ENCODE peak calls at places on chromosomes 13 and 19, in six cellular contexts. One of them, this sample, is unnamed.

GRCh38 chr13:75369986-75370385 is 112.0 kb downstream of the TBC1D4 start:
- DNase-seq in GM12878: no peak
- DNase-seq in H1: no peak
- DNase-seq in HepG2: no peak
- DNase-seq in K562: no peak
- DNase-seq in SK-N-SH: no peak
- DNase-seq in this sample: no peak

GRCh38 chr13:92175330-92175729 is 776.9 kb downstream of the GPC5 start:
- DNase-seq in SK-N-SH: peak; percentile 62
- DNase-seq in HepG2: peak; percentile 27
- DNase-seq in H1: no peak
- DNase-seq in K562: peak; percentile 9
- DNase-seq in GM12878: no peak
- DNase-seq in this sample: no peak

GRCh38 chr19:40719414-40719894 is 2.5 kb downstream of the ITPKC start:
- DNase-seq in K562: no peak
- DNase-seq in SK-N-SH: no peak
- DNase-seq in HepG2: no peak
- DNase-seq in H1: no peak
- DNase-seq in GM12878: peak; percentile 15
- DNase-seq in this sample: no peak

GRCh38 chr13:60448907-60449510 is 52.0 kb downstream of the TDRD3 start:
- DNase-seq in HepG2: peak; percentile 31
- DNase-seq in H1: no peak
- DNase-seq in GM12878: no peak
- DNase-seq in SK-N-SH: peak; percentile 24
- DNase-seq in K562: peak; percentile 49
- DNase-seq in this sample: peak; percentile 28

GRCh38 chr13:108728370-108728769 is 99.0 kb downstream of the MYO16 start:
- DNase-seq in H1: peak; percentile 52
- DNase-seq in HepG2: peak; percentile 33
- DNase-seq in GM12878: no peak
- DNase-seq in K562: peak; percentile 30
- DNase-seq in SK-N-SH: no peak
- DNase-seq in this sample: peak; percentile 77

GRCh38 chr19:42313096-42313839 is at the start of gene TMEM145:
- DNase-seq in HepG2: no peak
- DNase-seq in H1: peak; percentile 79
- DNase-seq in K562: peak; percentile 79
- DNase-seq in SK-N-SH: peak; percentile 97
- DNase-seq in GM12878: no peak
- DNase-seq in this sample: no peak

GRCh38 chr13:73610799-73611592 is 523.2 kb downstream of the KLF12 start:
- DNase-seq in GM12878: no peak
- DNase-seq in SK-N-SH: no peak
- DNase-seq in HepG2: no peak
- DNase-seq in K562: no peak
- DNase-seq in H1: no peak
- DNase-seq in this sample: no peak

GRCh38 chr19:39308531-39309304 is 11.9 kb downstream of the LRFN1 start:
- DNase-seq in GM12878: no peak
- DNase-seq in HepG2: no peak
- DNase-seq in K562: peak; percentile 83
- DNase-seq in H1: peak; percentile 85
- DNase-seq in SK-N-SH: peak; percentile 58
- DNase-seq in this sample: no peak

GRCh38 chr13:111253334-111253872 is 67.0 kb upstream of the TEX29 start:
- DNase-seq in SK-N-SH: no peak
- DNase-seq in K562: no peak
- DNase-seq in HepG2: no peak
- DNase-seq in GM12878: no peak
- DNase-seq in H1: peak; percentile 23
- DNase-seq in this sample: no peak

GRCh38 chr19:12806242-12807131 is at the start of gene RNASEH2A:
- DNase-seq in HepG2: peak; percentile 70
- DNase-seq in GM12878: no peak
- DNase-seq in SK-N-SH: peak; percentile 95
- DNase-seq in K562: peak; percentile 95
- DNase-seq in H1: peak; percentile 91
- DNase-seq in this sample: peak; percentile 71

GRCh38 chr19:45305421-45305820 is 17.3 kb downstream of the CKM start:
- DNase-seq in HepG2: peak; percentile 20
- DNase-seq in GM12878: no peak
- DNase-seq in K562: peak; percentile 30
- DNase-seq in H1: no peak
- DNase-seq in SK-N-SH: no peak
- DNase-seq in this sample: no peak

GRCh38 chr19:30682576-30683536 is 310.7 kb downstream of the ZNF536 start:
- DNase-seq in GM12878: no peak
- DNase-seq in K562: peak; percentile 64
- DNase-seq in H1: peak; percentile 82
- DNase-seq in SK-N-SH: peak; percentile 88
- DNase-seq in HepG2: peak; percentile 35
- DNase-seq in this sample: peak; percentile 12

GRCh38 chr19:48639483-48640375 is 2.5 kb upstream of the DBP start:
- DNase-seq in SK-N-SH: no peak
- DNase-seq in H1: no peak
- DNase-seq in HepG2: no peak
- DNase-seq in GM12878: no peak
- DNase-seq in K562: peak; percentile 81
- DNase-seq in this sample: no peak

GRCh38 chr13:75666646-75667351 is 30.7 kb downstream of the LMO7 start:
- DNase-seq in H1: no peak
- DNase-seq in GM12878: no peak
- DNase-seq in K562: no peak
- DNase-seq in SK-N-SH: no peak
- DNase-seq in HepG2: no peak
- DNase-seq in this sample: no peak

GRCh38 chr13:87172166-87172825 is 498.9 kb upstream of the SLITRK5 start:
- DNase-seq in H1: no peak
- DNase-seq in K562: no peak
- DNase-seq in HepG2: no peak
- DNase-seq in SK-N-SH: no peak
- DNase-seq in GM12878: no peak
- DNase-seq in this sample: no peak

GRCh38 chr13:31201341-31202024 is 1.7 kb downstream of the B3GLCT start:
- DNase-seq in K562: no peak
- DNase-seq in GM12878: no peak
- DNase-seq in HepG2: no peak
- DNase-seq in SK-N-SH: peak; percentile 44
- DNase-seq in H1: no peak
- DNase-seq in this sample: no peak

GRCh38 chr19:1601613-1602064 is 3.6 kb downstream of the UQCR11 start:
- DNase-seq in SK-N-SH: no peak
- DNase-seq in K562: peak; percentile 90
- DNase-seq in HepG2: no peak
- DNase-seq in GM12878: no peak
- DNase-seq in H1: no peak
- DNase-seq in this sample: no peak
- TF ChIP-seq SIN3A in SK-N-SH: no peak
- TF ChIP-seq SIN3A in K562: no peak
- TF ChIP-seq SIN3A in HepG2: no peak
- TF ChIP-seq SIN3A in GM12878: no peak
- TF ChIP-seq SIN3A in H1: no peak
- TF ChIP-seq SIN3A in this sample: no peak

DNA sequence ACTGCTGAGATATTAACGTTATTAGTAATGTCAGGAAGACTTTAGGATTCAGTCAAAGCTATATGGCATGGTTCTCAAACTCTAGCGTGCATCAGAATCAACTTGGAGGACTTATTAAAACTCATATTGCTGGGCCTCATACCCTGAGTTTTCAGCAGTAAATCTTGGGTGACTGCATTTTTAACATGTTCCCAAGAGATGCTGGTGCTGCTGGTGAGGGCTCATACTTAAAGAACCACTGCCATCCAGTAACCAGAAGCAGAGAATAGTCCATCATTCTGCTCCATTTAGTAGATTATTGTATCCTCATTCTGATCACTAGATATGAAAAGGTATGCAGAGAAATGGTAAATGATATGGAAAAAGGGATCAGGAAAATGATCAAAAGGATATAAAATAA is 7.9 kb downstream of the GPR12 start:
- DNase-seq in SK-N-SH: no peak
- DNase-seq in HepG2: no peak
- DNase-seq in K562: no peak
- DNase-seq in GM12878: no peak
- DNase-seq in H1: no peak
- DNase-seq in this sample: no peak
- H3K4me3 ChIP-seq in SK-N-SH: no peak overlapping the region
- H3K4me3 ChIP-seq in HepG2: no peak overlapping the region
- H3K4me3 ChIP-seq in K562: no peak overlapping the region
- H3K4me3 ChIP-seq in GM12878: no peak overlapping the region
- H3K4me3 ChIP-seq in H1: no peak overlapping the region
- H3K4me3 ChIP-seq in this sample: no peak overlapping the region

DNA sequence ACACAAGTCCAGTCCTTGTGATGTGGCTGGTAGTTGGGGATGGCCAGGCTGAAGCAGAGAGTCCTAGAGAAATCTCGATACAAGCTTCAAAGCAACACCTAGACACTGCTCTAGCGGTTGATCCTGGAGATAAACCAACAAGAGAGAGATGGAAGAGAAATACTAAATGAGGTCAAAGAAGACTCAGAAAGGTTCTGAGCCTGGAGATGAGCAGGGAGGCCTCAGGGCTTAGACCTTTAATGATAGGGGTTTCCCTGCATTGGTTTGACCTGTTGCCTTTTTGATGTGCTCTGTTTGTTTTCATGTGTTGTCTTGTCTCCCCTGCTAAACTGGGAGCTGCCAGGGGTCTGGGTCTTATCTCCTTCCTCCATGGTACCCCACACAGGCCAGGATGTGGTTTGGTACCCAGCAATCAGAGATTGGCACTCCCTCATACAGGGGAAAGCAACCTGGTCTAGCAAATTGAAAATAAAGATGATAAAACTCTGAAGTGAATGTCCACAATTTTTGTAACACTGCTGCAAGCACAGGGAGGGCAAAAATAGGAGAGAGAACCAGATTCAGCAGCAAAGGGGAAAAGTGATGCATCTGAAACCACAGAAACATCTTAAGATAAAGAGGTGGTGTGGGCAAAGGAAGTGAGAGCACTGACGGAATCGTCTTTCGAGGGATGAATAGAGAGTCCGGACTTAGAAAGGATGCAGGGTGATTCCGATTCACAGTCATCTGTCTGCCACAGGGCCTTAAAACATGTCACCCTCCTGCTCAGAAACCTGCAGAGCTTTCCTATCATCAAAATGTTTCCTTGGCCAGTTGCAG is 3.4 kb downstream of the FFAR2 start:
- DNase-seq in H1: no peak
- DNase-seq in K562: no peak
- DNase-seq in HepG2: no peak
- DNase-seq in GM12878: peak; percentile 86
- DNase-seq in SK-N-SH: no peak
- DNase-seq in this sample: no peak
- TF ChIP-seq YY1 in H1: no peak
- TF ChIP-seq YY1 in K562: no peak
- TF ChIP-seq YY1 in HepG2: no peak
- TF ChIP-seq YY1 in GM12878: peak; percentile 25
- TF ChIP-seq YY1 in SK-N-SH: no peak
- TF ChIP-seq YY1 in this sample: no peak

GRCh38 chr19:5697890-5698634 is 8.0 kb downstream of the RPL36 start:
- DNase-seq in SK-N-SH: peak; percentile 58
- DNase-seq in K562: no peak
- DNase-seq in H1: no peak
- DNase-seq in GM12878: no peak
- DNase-seq in HepG2: no peak
- DNase-seq in this sample: no peak

GRCh38 chr19:5700455-5701092 is 10.5 kb downstream of the RPL36 start:
- DNase-seq in H1: no peak
- DNase-seq in SK-N-SH: no peak
- DNase-seq in GM12878: no peak
- DNase-seq in HepG2: no peak
- DNase-seq in K562: no peak
- DNase-seq in this sample: no peak

GRCh38 chr19:5696196-5697021 is 6.3 kb downstream of the RPL36 start:
- DNase-seq in GM12878: no peak
- DNase-seq in HepG2: no peak
- DNase-seq in H1: no peak
- DNase-seq in K562: no peak
- DNase-seq in SK-N-SH: peak; percentile 32
- DNase-seq in this sample: no peak

GRCh38 chr19:5697022-5697889 is 7.2 kb downstream of the RPL36 start:
- DNase-seq in H1: no peak
- DNase-seq in K562: no peak
- DNase-seq in GM12878: no peak
- DNase-seq in HepG2: no peak
- DNase-seq in SK-N-SH: peak; percentile 41
- DNase-seq in this sample: no peak

GRCh38 chr19:5698635-5699422 is 8.7 kb downstream of the RPL36 start:
- DNase-seq in HepG2: no peak
- DNase-seq in SK-N-SH: peak; percentile 42
- DNase-seq in GM12878: no peak
- DNase-seq in K562: no peak
- DNase-seq in H1: no peak
- DNase-seq in this sample: no peak
- TF ChIP-seq SIN3A in HepG2: no peak
- TF ChIP-seq SIN3A in SK-N-SH: no peak
- TF ChIP-seq SIN3A in GM12878: no peak
- TF ChIP-seq SIN3A in K562: no peak
- TF ChIP-seq SIN3A in H1: no peak
- TF ChIP-seq SIN3A in this sample: no peak

This sample was measured in HCT116.